ENCODE peak calls at places on chromosome 14, in eight cellular contexts. One of them, this sample, is unnamed.

GRCh38 chr14:71466942-71467341 is 465.3 kb upstream of the RGS6 start:
- DNase-seq in sciatic nerve: no peak
- DNase-seq in NCI-H2081: no peak
- DNase-seq in EH: peak
- DNase-seq in cardiac fibroblast: no peak
- DNase-seq in NCI-H1417 treated with DMSO at 0.1 percent for 48 hours: no peak
- DNase-seq in C1 segment of cervical spinal cord: no peak
- DNase-seq in GM23248: peak
- DNase-seq in this sample: no peak

GRCh38 chr14:30015471-30015870 is 87.8 kb upstream of the PRKD1 start:
- DNase-seq in sciatic nerve: no peak
- DNase-seq in GM23248: peak
- DNase-seq in cardiac fibroblast: no peak
- DNase-seq in C1 segment of cervical spinal cord: no peak
- DNase-seq in EH: peak
- DNase-seq in NCI-H1417 treated with DMSO at 0.1 percent for 48 hours: no peak
- DNase-seq in NCI-H2081: no peak
- DNase-seq in this sample: peak

GRCh38 chr14:101111620-101112290 is 208.2 kb upstream of the RTL1 start:
- DNase-seq in sciatic nerve: peak
- DNase-seq in NCI-H1417 treated with DMSO at 0.1 percent for 48 hours: no peak
- DNase-seq in NCI-H2081: no peak
- DNase-seq in GM23248: no peak
- DNase-seq in C1 segment of cervical spinal cord: no peak
- DNase-seq in EH: no peak
- DNase-seq in cardiac fibroblast: no peak
- DNase-seq in this sample: no peak

GRCh38 chr14:92568621-92569479 is 55.3 kb downstream of the RIN3 start:
- DNase-seq in EH: no peak
- DNase-seq in NCI-H1417 treated with DMSO at 0.1 percent for 48 hours: no peak
- DNase-seq in NCI-H2081: no peak
- DNase-seq in cardiac fibroblast: peak
- DNase-seq in sciatic nerve: no peak
- DNase-seq in C1 segment of cervical spinal cord: no peak
- DNase-seq in GM23248: no peak
- DNase-seq in this sample: no peak

GRCh38 chr14:61152851-61153364 is 128.2 kb downstream of the TMEM30B start:
- DNase-seq in sciatic nerve: no peak
- DNase-seq in NCI-H1417 treated with DMSO at 0.1 percent for 48 hours: no peak
- DNase-seq in C1 segment of cervical spinal cord: no peak
- DNase-seq in NCI-H2081: no peak
- DNase-seq in GM23248: peak
- DNase-seq in EH: peak
- DNase-seq in cardiac fibroblast: peak
- DNase-seq in this sample: no peak

GRCh38 chr14:93231129-93231979 is 24.3 kb downstream of the UBR7 start:
- DNase-seq in NCI-H1417 treated with DMSO at 0.1 percent for 48 hours: no peak
- DNase-seq in cardiac fibroblast: peak
- DNase-seq in NCI-H2081: no peak
- DNase-seq in GM23248: peak
- DNase-seq in C1 segment of cervical spinal cord: peak
- DNase-seq in EH: peak
- DNase-seq in sciatic nerve: no peak
- DNase-seq in this sample: peak

GRCh38 chr14:68795602-68796417 is 2.9 kb upstream of the ZFP36L1 start:
- DNase-seq in EH: peak
- DNase-seq in NCI-H2081: peak
- DNase-seq in C1 segment of cervical spinal cord: peak
- DNase-seq in NCI-H1417 treated with DMSO at 0.1 percent for 48 hours: no peak
- DNase-seq in GM23248: peak
- DNase-seq in sciatic nerve: peak
- DNase-seq in cardiac fibroblast: peak
- DNase-seq in this sample: peak

GRCh38 chr14:60090864-60091519 is 731 bp upstream of the PCNX4 start:
- DNase-seq in NCI-H1417 treated with DMSO at 0.1 percent for 48 hours: no peak
- DNase-seq in GM23248: peak
- DNase-seq in EH: peak
- DNase-seq in sciatic nerve: peak
- DNase-seq in C1 segment of cervical spinal cord: peak
- DNase-seq in cardiac fibroblast: peak
- DNase-seq in NCI-H2081: peak
- DNase-seq in this sample: peak

GRCh38 chr14:58709949-58710348 is 72.2 kb downstream of the DACT1 start:
- DNase-seq in cardiac fibroblast: no peak
- DNase-seq in GM23248: no peak
- DNase-seq in NCI-H2081: no peak
- DNase-seq in sciatic nerve: no peak
- DNase-seq in EH: peak
- DNase-seq in C1 segment of cervical spinal cord: no peak
- DNase-seq in NCI-H1417 treated with DMSO at 0.1 percent for 48 hours: no peak
- DNase-seq in this sample: no peak

GRCh38 chr14:67554341-67554740 is 21.3 kb downstream of the PLEKHH1 start:
- DNase-seq in NCI-H1417 treated with DMSO at 0.1 percent for 48 hours: no peak
- DNase-seq in NCI-H2081: no peak
- DNase-seq in cardiac fibroblast: no peak
- DNase-seq in EH: no peak
- DNase-seq in sciatic nerve: peak
- DNase-seq in C1 segment of cervical spinal cord: no peak
- DNase-seq in GM23248: no peak
- DNase-seq in this sample: no peak

GRCh38 chr14:90487462-90487861 is 90.6 kb downstream of the CALM1 start:
- DNase-seq in cardiac fibroblast: no peak
- DNase-seq in sciatic nerve: no peak
- DNase-seq in NCI-H1417 treated with DMSO at 0.1 percent for 48 hours: no peak
- DNase-seq in GM23248: no peak
- DNase-seq in NCI-H2081: no peak
- DNase-seq in C1 segment of cervical spinal cord: no peak
- DNase-seq in EH: no peak
- DNase-seq in this sample: no peak

GRCh38 chr14:82642425-82642824 is 1108.8 kb upstream of the SEL1L start:
- DNase-seq in GM23248: no peak
- DNase-seq in EH: no peak
- DNase-seq in NCI-H2081: no peak
- DNase-seq in C1 segment of cervical spinal cord: no peak
- DNase-seq in NCI-H1417 treated with DMSO at 0.1 percent for 48 hours: no peak
- DNase-seq in sciatic nerve: no peak
- DNase-seq in cardiac fibroblast: peak
- DNase-seq in this sample: no peak

GRCh38 chr14:96917442-96917963 is 120.3 kb downstream of the VRK1 start:
- DNase-seq in cardiac fibroblast: no peak
- DNase-seq in NCI-H1417 treated with DMSO at 0.1 percent for 48 hours: no peak
- DNase-seq in NCI-H2081: no peak
- DNase-seq in C1 segment of cervical spinal cord: no peak
- DNase-seq in EH: no peak
- DNase-seq in GM23248: no peak
- DNase-seq in sciatic nerve: no peak
- DNase-seq in this sample: no peak

GRCh38 chr14:68293404-68293803 is 473.8 kb downstream of the RAD51B start:
- DNase-seq in GM23248: no peak
- DNase-seq in EH: no peak
- DNase-seq in sciatic nerve: no peak
- DNase-seq in NCI-H1417 treated with DMSO at 0.1 percent for 48 hours: no peak
- DNase-seq in cardiac fibroblast: no peak
- DNase-seq in NCI-H2081: no peak
- DNase-seq in C1 segment of cervical spinal cord: peak
- DNase-seq in this sample: no peak

GRCh38 chr14:23056956-23057756 is at the start of gene CDH24:
- DNase-seq in C1 segment of cervical spinal cord: no peak
- DNase-seq in NCI-H1417 treated with DMSO at 0.1 percent for 48 hours: no peak
- DNase-seq in sciatic nerve: peak
- DNase-seq in EH: peak
- DNase-seq in cardiac fibroblast: peak
- DNase-seq in GM23248: peak
- DNase-seq in NCI-H2081: no peak
- DNase-seq in this sample: peak

GRCh38 chr14:62939970-62940369 is 105.3 kb downstream of the KCNH5 start:
- DNase-seq in sciatic nerve: no peak
- DNase-seq in cardiac fibroblast: no peak
- DNase-seq in EH: no peak
- DNase-seq in GM23248: no peak
- DNase-seq in C1 segment of cervical spinal cord: no peak
- DNase-seq in NCI-H1417 treated with DMSO at 0.1 percent for 48 hours: no peak
- DNase-seq in NCI-H2081: no peak
- DNase-seq in this sample: no peak

GRCh38 chr14:78319411-78319810 is 149.2 kb downstream of the NRXN3 start:
- DNase-seq in EH: no peak
- DNase-seq in NCI-H1417 treated with DMSO at 0.1 percent for 48 hours: no peak
- DNase-seq in C1 segment of cervical spinal cord: no peak
- DNase-seq in sciatic nerve: no peak
- DNase-seq in NCI-H2081: no peak
- DNase-seq in cardiac fibroblast: no peak
- DNase-seq in GM23248: no peak
- DNase-seq in this sample: no peak

GRCh38 chr14:91115986-91116385 is 2.1 kb downstream of the DGLUCY start:
- DNase-seq in NCI-H1417 treated with DMSO at 0.1 percent for 48 hours: no peak
- DNase-seq in C1 segment of cervical spinal cord: no peak
- DNase-seq in EH: peak
- DNase-seq in NCI-H2081: no peak
- DNase-seq in sciatic nerve: no peak
- DNase-seq in cardiac fibroblast: peak
- DNase-seq in GM23248: no peak
- DNase-seq in this sample: no peak

GRCh38 chr14:68610251-68610793 is 182.5 kb downstream of the ZFP36L1 start:
- DNase-seq in NCI-H2081: no peak
- DNase-seq in EH: no peak
- DNase-seq in cardiac fibroblast: no peak
- DNase-seq in NCI-H1417 treated with DMSO at 0.1 percent for 48 hours: no peak
- DNase-seq in C1 segment of cervical spinal cord: no peak
- DNase-seq in GM23248: no peak
- DNase-seq in sciatic nerve: no peak
- DNase-seq in this sample: no peak

GRCh38 chr14:40911161-40911560 is 695.5 kb upstream of the LRFN5 start:
- DNase-seq in NCI-H1417 treated with DMSO at 0.1 percent for 48 hours: no peak
- DNase-seq in EH: no peak
- DNase-seq in GM23248: no peak
- DNase-seq in C1 segment of cervical spinal cord: no peak
- DNase-seq in NCI-H2081: no peak
- DNase-seq in sciatic nerve: no peak
- DNase-seq in cardiac fibroblast: no peak
- DNase-seq in this sample: no peak

GRCh38 chr14:60310086-60310684 is 61.2 kb downstream of the PPM1A start:
- DNase-seq in sciatic nerve: no peak
- DNase-seq in NCI-H1417 treated with DMSO at 0.1 percent for 48 hours: no peak
- DNase-seq in NCI-H2081: no peak
- DNase-seq in EH: no peak
- DNase-seq in GM23248: no peak
- DNase-seq in C1 segment of cervical spinal cord: no peak
- DNase-seq in cardiac fibroblast: no peak
- DNase-seq in this sample: no peak

GRCh38 chr14:62947291-62947690 is 98.0 kb downstream of the KCNH5 start:
- DNase-seq in NCI-H1417 treated with DMSO at 0.1 percent for 48 hours: no peak
- DNase-seq in cardiac fibroblast: no peak
- DNase-seq in sciatic nerve: no peak
- DNase-seq in NCI-H2081: no peak
- DNase-seq in GM23248: no peak
- DNase-seq in C1 segment of cervical spinal cord: no peak
- DNase-seq in EH: no peak
- DNase-seq in this sample: no peak

GRCh38 chr14:74392616-74393570 is 33.1 kb downstream of the SYNDIG1L start:
- DNase-seq in GM23248: no peak
- DNase-seq in NCI-H1417 treated with DMSO at 0.1 percent for 48 hours: no peak
- DNase-seq in sciatic nerve: no peak
- DNase-seq in NCI-H2081: no peak
- DNase-seq in cardiac fibroblast: no peak
- DNase-seq in C1 segment of cervical spinal cord: no peak
- DNase-seq in EH: no peak
- DNase-seq in this sample: no peak

GRCh38 chr14:56676042-56676441 is 96.4 kb downstream of the TMEM260 start:
- DNase-seq in cardiac fibroblast: no peak
- DNase-seq in sciatic nerve: no peak
- DNase-seq in GM23248: no peak
- DNase-seq in C1 segment of cervical spinal cord: no peak
- DNase-seq in NCI-H1417 treated with DMSO at 0.1 percent for 48 hours: no peak
- DNase-seq in EH: no peak
- DNase-seq in NCI-H2081: no peak
- DNase-seq in this sample: no peak

GRCh38 chr14:60753264-60754126 is 18.9 kb downstream of the MNAT1 start:
- DNase-seq in GM23248: no peak
- DNase-seq in sciatic nerve: no peak
- DNase-seq in C1 segment of cervical spinal cord: no peak
- DNase-seq in EH: no peak
- DNase-seq in cardiac fibroblast: peak
- DNase-seq in NCI-H1417 treated with DMSO at 0.1 percent for 48 hours: no peak
- DNase-seq in NCI-H2081: no peak
- DNase-seq in this sample: no peak

GRCh38 chr14:76904100-76904739 is 78.0 kb downstream of the LRRC74A start:
- DNase-seq in cardiac fibroblast: peak
- DNase-seq in GM23248: peak
- DNase-seq in NCI-H2081: no peak
- DNase-seq in C1 segment of cervical spinal cord: no peak
- DNase-seq in EH: peak
- DNase-seq in NCI-H1417 treated with DMSO at 0.1 percent for 48 hours: no peak
- DNase-seq in sciatic nerve: no peak
- DNase-seq in this sample: peak

GRCh38 chr14:77259025-77259715 is 11.8 kb downstream of the NGB start:
- DNase-seq in sciatic nerve: no peak
- DNase-seq in cardiac fibroblast: no peak
- DNase-seq in C1 segment of cervical spinal cord: no peak
- DNase-seq in GM23248: no peak
- DNase-seq in NCI-H1417 treated with DMSO at 0.1 percent for 48 hours: no peak
- DNase-seq in NCI-H2081: no peak
- DNase-seq in EH: no peak
- DNase-seq in this sample: no peak

GRCh38 chr14:21846227-21846885 is 172.7 kb upstream of the OR4E1 start:
- DNase-seq in GM23248: peak
- DNase-seq in NCI-H1417 treated with DMSO at 0.1 percent for 48 hours: no peak
- DNase-seq in EH: no peak
- DNase-seq in sciatic nerve: peak
- DNase-seq in NCI-H2081: no peak
- DNase-seq in cardiac fibroblast: no peak
- DNase-seq in C1 segment of cervical spinal cord: peak
- DNase-seq in this sample: no peak

This sample was measured in GM03348.